ENCODE peak calls at places on chromosomes 11 and 22, in four cellular contexts. One of them, this sample, is unnamed.

GRCh38 chr11:84430661-84431060 is 1144.5 kb upstream of the CCDC90B start:
- DNase-seq in IMR-90: no peak
- DNase-seq in left lung: peak; percentile 31
- DNase-seq in colonic mucosa: no peak
- DNase-seq in this sample: no peak

GRCh38 chr22:31210830-31211503 is 1.1 kb upstream of the LIMK2 start:
- DNase-seq in colonic mucosa: no peak
- DNase-seq in IMR-90: no peak
- DNase-seq in left lung: no peak
- DNase-seq in this sample: no peak

GRCh38 chr11:63551889-63552266 is 11.3 kb downstream of the PLAAT2 start:
- DNase-seq in left lung: no peak
- DNase-seq in colonic mucosa: peak; percentile 11
- DNase-seq in IMR-90: no peak
- DNase-seq in this sample: no peak

GRCh38 chr11:61774441-61774840 is 18.0 kb downstream of the TMEM258 start:
- DNase-seq in IMR-90: no peak
- DNase-seq in left lung: no peak
- DNase-seq in colonic mucosa: no peak
- DNase-seq in this sample: no peak

GRCh38 chr11:25423436-25424184 is 908.3 kb upstream of the ANO3 start:
- DNase-seq in IMR-90: peak; percentile 29
- DNase-seq in colonic mucosa: no peak
- DNase-seq in left lung: no peak
- DNase-seq in this sample: no peak

GRCh38 chr11:66228521-66228920 is 39.9 kb upstream of the RAB1B start:
- DNase-seq in IMR-90: no peak
- DNase-seq in left lung: no peak
- DNase-seq in colonic mucosa: no peak
- DNase-seq in this sample: no peak

GRCh38 chr22:18063311-18063710 is 14.5 kb upstream of the PEX26 start:
- DNase-seq in IMR-90: no peak
- DNase-seq in left lung: no peak
- DNase-seq in colonic mucosa: no peak
- DNase-seq in this sample: no peak

GRCh38 chr11:2576536-2576935 is 123.3 kb downstream of the KCNQ1OT1 start:
- DNase-seq in IMR-90: no peak
- DNase-seq in left lung: peak; percentile 24
- DNase-seq in colonic mucosa: no peak
- DNase-seq in this sample: no peak

GRCh38 chr22:25702571-25703167 is 39.3 kb upstream of the MYO18B start:
- DNase-seq in IMR-90: no peak
- DNase-seq in left lung: no peak
- DNase-seq in colonic mucosa: no peak
- DNase-seq in this sample: no peak

GRCh38 chr11:15940462-15941205 is 415.7 kb downstream of the SOX6 start:
- DNase-seq in IMR-90: no peak
- DNase-seq in colonic mucosa: no peak
- DNase-seq in left lung: no peak
- DNase-seq in this sample: no peak

GRCh38 chr22:21443735-21444421 is 23.3 kb upstream of the TMEM191C start:
- DNase-seq in IMR-90: no peak
- DNase-seq in colonic mucosa: no peak
- DNase-seq in left lung: no peak
- DNase-seq in this sample: no peak

GRCh38 chr11:75563978-75564552 is 2.0 kb downstream of the SERPINH1 start:
- DNase-seq in left lung: peak; percentile 69
- DNase-seq in colonic mucosa: no peak
- DNase-seq in IMR-90: peak; percentile 92
- DNase-seq in this sample: no peak

GRCh38 chr11:34308821-34309585 is 48.8 kb downstream of the ABTB2 start:
- DNase-seq in colonic mucosa: no peak
- DNase-seq in left lung: peak; percentile 47
- DNase-seq in IMR-90: no peak
- DNase-seq in this sample: no peak

GRCh38 chr22:44437493-44438015 is 60.5 kb downstream of the RTL6 start:
- DNase-seq in colonic mucosa: no peak
- DNase-seq in IMR-90: peak; percentile 23
- DNase-seq in left lung: no peak
- DNase-seq in this sample: no peak

GRCh38 chr11:6333112-6333511 is 12.8 kb upstream of the CAVIN3 start:
- DNase-seq in left lung: no peak
- DNase-seq in colonic mucosa: no peak
- DNase-seq in IMR-90: peak; percentile 46
- DNase-seq in this sample: no peak

GRCh38 chr11:34427171-34427805 is 11.4 kb upstream of the CAT start:
- DNase-seq in left lung: no peak
- DNase-seq in colonic mucosa: no peak
- DNase-seq in IMR-90: peak; percentile 72
- DNase-seq in this sample: no peak

GRCh38 chr11:95451682-95452081 is 220.7 kb upstream of the SESN3 start:
- DNase-seq in left lung: no peak
- DNase-seq in IMR-90: peak; percentile 73
- DNase-seq in colonic mucosa: no peak
- DNase-seq in this sample: no peak

GRCh38 chr11:84193706-84194105 is 907.5 kb upstream of the CCDC90B start:
- DNase-seq in left lung: no peak
- DNase-seq in IMR-90: no peak
- DNase-seq in colonic mucosa: no peak
- DNase-seq in this sample: no peak

GRCh38 chr11:59172345-59173079 is 580 bp downstream of the DTX4 start:
- DNase-seq in colonic mucosa: peak; percentile 69
- DNase-seq in left lung: no peak
- DNase-seq in IMR-90: no peak
- DNase-seq in this sample: peak; percentile 57

GRCh38 chr11:125389339-125390166 is 106.5 kb downstream of the FEZ1 start:
- DNase-seq in colonic mucosa: no peak
- DNase-seq in left lung: no peak
- DNase-seq in IMR-90: no peak
- DNase-seq in this sample: no peak

GRCh38 chr11:125397421-125397820 is 98.6 kb downstream of the FEZ1 start:
- DNase-seq in colonic mucosa: no peak
- DNase-seq in left lung: no peak
- DNase-seq in IMR-90: no peak
- DNase-seq in this sample: no peak

GRCh38 chr11:125390949-125391348 is 105.1 kb downstream of the FEZ1 start:
- DNase-seq in IMR-90: peak; percentile 70
- DNase-seq in left lung: no peak
- DNase-seq in colonic mucosa: no peak
- DNase-seq in this sample: no peak

GRCh38 chr11:125394306-125394705 is 101.8 kb downstream of the FEZ1 start:
- DNase-seq in left lung: no peak
- DNase-seq in IMR-90: no peak
- DNase-seq in colonic mucosa: no peak
- DNase-seq in this sample: no peak

DNA sequence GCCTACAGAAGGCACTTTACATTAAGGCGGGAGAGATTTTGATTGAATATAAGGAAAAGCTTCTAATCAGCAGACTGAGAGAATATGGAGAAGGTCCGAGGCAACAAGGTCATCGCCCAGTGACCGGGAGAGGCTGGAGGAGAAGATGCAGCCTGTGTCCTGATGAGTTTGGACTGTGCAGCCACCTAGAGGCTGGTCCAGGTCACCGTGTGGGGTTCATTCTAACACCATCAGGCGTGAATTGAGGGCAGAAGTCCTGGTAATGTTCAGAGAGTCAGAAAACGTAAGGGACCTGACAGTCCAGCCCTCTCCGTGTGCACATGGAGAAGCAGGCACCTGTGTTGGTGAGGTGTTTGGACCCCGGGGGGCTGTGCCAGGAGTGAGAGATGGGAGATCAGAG is 102.7 kb downstream of the FEZ1 start:
- DNase-seq in IMR-90: no peak
- DNase-seq in left lung: no peak
- DNase-seq in colonic mucosa: no peak
- DNase-seq in this sample: no peak
- TF ChIP-seq CTCF in IMR-90: no peak
- TF ChIP-seq CTCF in left lung: no peak
- TF ChIP-seq CTCF in colonic mucosa: no peak
- TF ChIP-seq CTCF in this sample: no peak

DNA sequence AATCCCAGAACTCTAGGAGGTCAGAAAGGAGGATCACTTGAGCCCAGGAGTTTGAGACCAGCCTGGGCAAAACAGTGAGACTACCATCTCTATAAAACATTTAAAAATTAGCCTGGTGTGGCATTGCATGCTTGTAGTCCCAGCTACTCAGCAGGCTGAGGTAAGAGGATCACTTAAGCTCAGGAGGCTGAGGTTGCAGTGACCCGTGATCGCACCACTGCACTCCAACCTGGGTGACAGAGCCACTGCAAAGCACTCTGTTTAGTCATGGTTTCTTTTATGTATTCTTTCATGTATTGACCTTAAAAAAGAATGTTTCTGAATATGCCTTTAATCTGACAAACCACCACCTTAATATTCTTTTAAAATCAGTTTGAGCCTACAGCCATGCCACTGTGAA is 52.2 kb downstream of the BIRC2 start:
- DNase-seq in IMR-90: no peak
- DNase-seq in colonic mucosa: no peak
- DNase-seq in left lung: no peak
- DNase-seq in this sample: no peak
- H3K36me3 ChIP-seq in IMR-90: peaks cover 26% of the 10 kb centered on the region
- H3K36me3 ChIP-seq in colonic mucosa: no peaks in the 10 kb centered on the region
- H3K36me3 ChIP-seq in left lung: peaks cover 73% of the 10 kb centered on the region
- H3K36me3 ChIP-seq in this sample: peaks cover 17% of the 10 kb centered on the region

GRCh38 chr11:102810943-102811528 is 13.1 kb upstream of the MMP1 start:
- DNase-seq in IMR-90: peak; percentile 45
- DNase-seq in colonic mucosa: no peak
- DNase-seq in left lung: no peak
- DNase-seq in this sample: no peak
- TF ChIP-seq CTCF in IMR-90: peak; percentile 53
- TF ChIP-seq CTCF in colonic mucosa: peak; percentile 39
- TF ChIP-seq CTCF in left lung: peak; percentile 9
- TF ChIP-seq CTCF in this sample: no peak

GRCh38 chr11:112237451-112237850 is 11.2 kb downstream of the PTS start:
- DNase-seq in IMR-90: no peak
- DNase-seq in colonic mucosa: no peak
- DNase-seq in left lung: no peak
- DNase-seq in this sample: no peak
- H3K36me3 ChIP-seq in IMR-90: peaks cover 25% of the 10 kb centered on the region
- H3K36me3 ChIP-seq in colonic mucosa: peaks cover 7% of the 10 kb centered on the region
- H3K36me3 ChIP-seq in left lung: peaks cover 91% of the 10 kb centered on the region
- H3K36me3 ChIP-seq in this sample: peaks cover 17% of the 10 kb centered on the region

This sample was measured in CD8-positive, alpha-beta T cell.